ENCODE peak calls at places on chromosomes 12 and 14, in four cellular contexts. R is astrocyte, P is upper lobe of right lung, I is bronchial epithelial cell. U is an unnamed sample.

GRCh38 chr12:59578239-59578638 is 17.6 kb upstream of the SLC16A7 start:
- DNase-seq in I (no peak), R (no peak), P (no peak), U (no peak)

GRCh38 chr14:69868363-69868963 is 10.8 kb upstream of the SMOC1 start:
- DNase-seq in P (no peak), I (no peak), R (no peak), U (no peak)

GRCh38 chr14:87457727-87458126 is 535.3 kb downstream of the GALC start:
- DNase-seq in P (no peak), I (no peak), R (no peak), U (no peak)

GRCh38 chr12:46244997-46245396 is 23.8 kb downstream of the SLC38A1 start:
- DNase-seq in R (no peak), I (no peak), P (no peak), U (no peak)

GRCh38 chr12:4615667-4616066 is 33.2 kb downstream of the AKAP3 start:
- DNase-seq in P (no peak), R (no peak), I (no peak), U (no peak)

GRCh38 chr12:106840217-106840616 is 65.7 kb downstream of the RIC8B start:
- DNase-seq in I (no peak), P (no peak), R (peak; percentile 77), U (no peak)

GRCh38 chr14:23439107-23439835 is 3.8 kb upstream of the MYH7 start:
- DNase-seq in I (no peak), R (no peak), P (no peak), U (no peak)

GRCh38 chr12:114605918-114606317 is 78.1 kb downstream of the TBX3 start:
- DNase-seq in R (no peak), P (no peak), I (no peak), U (no peak)

GRCh38 chr12:19856389-19856788 is 417.1 kb downstream of the AEBP2 start:
- DNase-seq in R (peak; percentile 47), I (no peak), P (no peak), U (no peak)

GRCh38 chr14:86243158-86243557 is 713.2 kb downstream of the FLRT2 start:
- DNase-seq in P (no peak), R (no peak), I (no peak), U (no peak)

GRCh38 chr14:90555126-90556049 is 158.6 kb downstream of the CALM1 start:
- DNase-seq in R (no peak), I (no peak), P (no peak), U (no peak)

GRCh38 chr14:32947792-32948191 is 9.1 kb downstream of the NPAS3 start:
- DNase-seq in I (no peak), P (no peak), R (no peak), U (no peak)

GRCh38 chr12:6083606-6084005 is 40.9 kb downstream of the VWF start:
- DNase-seq in R (no peak), P (no peak), I (no peak), U (no peak)

GRCh38 chr14:53613404-53614253 is 343.0 kb downstream of the BMP4 start:
- DNase-seq in P (no peak), R (peak; percentile 57), I (peak; percentile 93), U (no peak)

GRCh38 chr14:68690106-68690960 is 102.5 kb downstream of the ZFP36L1 start:
- DNase-seq in I (no peak), R (no peak), P (peak; percentile 27), U (no peak)

GRCh38 chr12:55829967-55830600 is 697 bp upstream of the DNAJC14 start:
- DNase-seq in R (no peak), P (peak; percentile 84), I (no peak), U (no peak)

GRCh38 chr12:11624126-11624525 is 25.3 kb upstream of the ETV6 start:
- DNase-seq in P (no peak), R (no peak), I (no peak), U (no peak)

GRCh38 chr12:111270773-111271172 is 98.1 kb downstream of the PHETA1 start:
- DNase-seq in R (no peak), I (peak; percentile 23), P (no peak), U (no peak)

GRCh38 chr14:97353102-97353501 is 555.9 kb downstream of the VRK1 start:
- DNase-seq in R (no peak), I (no peak), P (no peak), U (no peak)

GRCh38 chr12:132063491-132063890 is 80.6 kb downstream of the DDX51 start:
- DNase-seq in R (no peak), I (no peak), P (no peak), U (no peak)

DNA sequence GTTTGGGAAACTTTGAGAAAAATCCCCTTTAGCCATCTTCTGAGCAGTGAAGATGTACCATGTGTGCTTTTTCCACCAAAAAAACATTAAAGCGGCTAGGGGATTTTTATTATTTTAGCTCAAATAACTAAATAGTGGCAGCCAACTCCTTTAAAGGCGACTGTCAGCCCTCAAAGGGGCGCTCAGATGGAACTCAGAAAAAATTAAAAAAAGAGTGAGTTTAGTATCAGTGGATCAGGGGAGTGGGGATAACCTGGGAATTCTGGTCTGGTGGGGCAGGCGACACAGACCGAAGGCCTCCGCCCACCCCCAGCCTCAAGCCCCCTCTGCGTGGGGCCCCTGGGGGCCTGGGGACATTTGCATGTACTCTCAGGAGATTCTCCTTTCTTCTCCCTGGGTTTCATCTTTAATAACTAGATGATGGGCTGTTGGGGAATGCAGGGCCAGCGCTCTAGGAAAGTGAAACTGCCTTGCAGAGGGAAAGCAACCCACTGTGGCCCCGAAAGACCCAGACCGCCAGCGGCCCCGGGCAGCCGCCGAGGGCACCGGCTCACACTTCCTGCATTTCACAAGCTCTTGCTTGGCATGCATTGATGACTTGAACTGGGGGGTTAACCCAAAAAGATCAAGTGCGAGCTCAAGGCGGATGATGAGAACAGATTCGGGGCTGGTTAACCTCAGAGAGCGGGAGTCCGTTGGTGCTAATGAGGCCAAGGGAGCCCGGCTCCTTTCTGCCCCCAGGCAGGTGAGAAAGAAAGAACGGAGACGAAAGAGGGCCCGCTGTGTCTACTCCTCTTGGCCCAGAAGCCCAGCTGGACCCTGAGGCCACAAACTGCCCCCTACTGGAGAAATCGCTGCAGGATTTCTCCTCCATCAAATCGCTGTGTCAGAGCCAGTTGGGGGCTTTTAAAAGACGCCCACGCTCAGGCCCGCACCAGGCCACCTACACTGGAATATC is 7.3 kb upstream of the BATF start:
- DNase-seq in I (no peak), P (no peak), R (no peak), U (no peak)
- TF ChIP-seq CTCF in I (no peak), P (no peak), R (no peak), U (no peak)

GRCh38 chr12:121328620-121329019 is 23.6 kb downstream of the ANAPC5 start:
- DNase-seq in R (no peak), I (no peak), P (no peak), U (no peak)

GRCh38 chr12:121323908-121324307 is 27.4 kb upstream of the CAMKK2 start:
- DNase-seq in I (no peak), P (no peak), R (no peak), U (no peak)

GRCh38 chr12:121330195-121330594 is 22.0 kb downstream of the ANAPC5 start:
- DNase-seq in R (no peak), I (no peak), P (no peak), U (no peak)

GRCh38 chr12:121325922-121326396 is 26.3 kb downstream of the ANAPC5 start:
- DNase-seq in P (no peak), R (no peak), I (no peak), U (no peak)

GRCh38 chr12:121326996-121327674 is 25.1 kb downstream of the ANAPC5 start:
- DNase-seq in I (no peak), R (no peak), P (no peak), U (no peak)
- H3K36me3 ChIP-seq in I (peaks cover 30% of the 10 kb centered on the region), R (peaks cover 45% of the 10 kb centered on the region), P (peaks cover 96% of the 10 kb centered on the region), U (peaks cover 23% of the 10 kb centered on the region)

DNA sequence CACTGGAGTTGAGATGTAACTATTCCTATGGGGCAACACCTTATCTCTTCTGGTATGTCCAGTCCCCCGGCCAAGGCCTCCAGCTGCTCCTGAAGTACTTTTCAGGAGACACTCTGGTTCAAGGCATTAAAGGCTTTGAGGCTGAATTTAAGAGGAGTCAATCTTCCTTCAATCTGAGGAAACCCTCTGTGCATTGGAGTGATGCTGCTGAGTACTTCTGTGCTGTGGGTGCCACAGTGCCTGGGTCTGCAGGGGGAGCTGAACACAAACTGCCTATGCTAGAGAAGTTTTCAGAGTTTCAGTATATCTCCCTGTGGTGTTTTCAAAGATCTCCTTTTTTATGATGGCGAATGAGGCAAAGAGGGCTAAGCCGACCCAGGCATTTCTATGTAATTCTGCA is 179.2 kb upstream of the OR4E1 start:
- DNase-seq in R (no peak), I (no peak), P (no peak), U (no peak)
- H3K4me3 ChIP-seq in R (no peak overlapping the region), I (no peak overlapping the region), P (no peak overlapping the region), U (no peak overlapping the region)

DNA sequence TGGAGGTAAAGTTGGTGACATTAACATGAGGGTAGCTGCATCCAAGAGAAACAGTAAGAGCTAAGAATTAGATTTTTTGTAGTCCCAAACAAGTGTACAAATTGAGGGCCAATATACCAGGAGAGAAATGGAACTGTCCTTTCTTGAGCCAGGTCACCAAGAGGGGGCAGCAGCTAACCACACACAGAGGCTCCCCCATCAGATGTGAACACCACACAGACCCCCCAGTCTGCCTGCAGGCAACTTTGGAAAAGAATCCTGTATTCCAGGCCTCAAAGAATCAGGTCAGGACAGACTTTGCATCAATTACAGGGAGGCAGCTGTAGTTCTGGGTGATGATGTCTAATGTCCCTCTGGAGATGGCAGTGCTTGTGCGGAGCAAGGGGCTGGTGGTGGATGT is 77.9 kb downstream of the SPTB start:
- DNase-seq in R (no peak), P (no peak), I (no peak), U (no peak)
- TF ChIP-seq CTCF in R (peak; percentile 40), P (peak; percentile 24), I (peak; percentile 31), U (peak; percentile 49)

GRCh38 chr14:72941286-72941985 is 15.2 kb downstream of the DCAF4 start:
- DNase-seq in I (no peak), R (no peak), P (no peak), U (no peak)
- H3K36me3 ChIP-seq in I (peaks cover 26% of the 10 kb centered on the region), R (peaks cover 35% of the 10 kb centered on the region), P (peaks cover 61% of the 10 kb centered on the region), U (peaks cover 26% of the 10 kb centered on the region)

DNA sequence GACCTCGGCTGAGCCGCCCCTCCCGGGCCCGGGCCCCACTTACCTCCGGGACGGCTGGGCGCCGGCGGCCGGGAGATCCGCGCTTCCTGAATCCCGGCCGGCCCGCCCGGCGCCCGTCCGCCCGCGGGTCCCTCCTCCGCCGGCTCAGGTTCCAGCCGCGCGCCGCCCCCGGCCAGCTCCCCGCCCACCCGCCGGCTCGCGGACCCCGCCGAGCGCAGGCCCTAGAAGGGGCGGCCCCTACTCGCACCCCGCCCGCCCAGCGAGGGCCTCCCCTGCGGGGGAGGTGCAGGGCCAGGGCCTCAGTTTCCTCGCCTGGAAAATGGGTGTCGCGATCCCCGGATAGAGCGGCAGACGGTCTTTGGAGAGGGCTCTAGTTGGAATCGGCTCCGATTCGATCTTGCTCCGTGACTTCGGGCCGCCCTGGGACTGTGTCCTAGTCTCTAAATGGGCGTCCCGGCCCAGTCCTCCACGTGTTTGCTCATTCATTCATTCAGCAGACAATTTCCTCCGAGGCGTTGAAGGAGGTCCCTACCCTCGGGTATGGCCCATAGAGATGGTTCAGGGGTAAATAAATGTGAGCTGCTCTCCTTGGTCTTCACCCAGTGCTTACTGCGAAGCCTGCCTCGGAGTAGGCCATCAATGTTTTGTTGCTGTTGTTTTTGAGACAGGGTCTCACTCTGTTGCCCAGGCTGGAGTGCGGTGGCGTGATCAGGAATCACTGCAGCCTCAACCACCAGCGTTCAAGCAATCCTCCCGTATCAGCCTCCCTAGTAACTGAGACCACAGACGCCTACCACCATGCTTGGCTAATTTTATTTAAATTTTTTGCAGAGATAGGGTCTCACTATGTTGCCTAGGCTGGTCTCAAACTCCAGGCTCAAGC is at the start of gene TRPV4:
- DNase-seq in P (peak; percentile 66), I (no peak), R (no peak), U (no peak)
- H3K4me3 ChIP-seq in P (peak within 1 kb of the TSS; percentile 52), I (peak within 1 kb of the TSS; percentile 42), R (peak within 1 kb of the TSS; percentile 56), U (peak within 1 kb of the TSS; percentile 74)